ENCODE peak calls at places on chromosomes 5 and 9, in nine cellular contexts. N, E, W, H, A, Y, C, M and Q are unnamed samples.

GRCh38 chr5:74418709-74419108 is 221.8 kb downstream of the ENC1 start:
- DNase-seq in N (no peak), E (peak; percentile 50), W (no peak), H (no peak), A (no peak), Y (no peak), C (no peak), M (no peak), Q (no peak)

GRCh38 chr5:157994271-157994691 is 135.3 kb upstream of the CLINT1 start:
- DNase-seq in N (no peak), E (no peak), W (peak; percentile 95), H (no peak), A (no peak), Y (no peak), C (no peak), M (no peak), Q (no peak)

GRCh38 chr9:131275332-131276106 is 791 bp downstream of the FAM78A start:
- DNase-seq in N (no peak), E (peak; percentile 49), W (no peak), H (no peak), A (no peak), Y (no peak), C (no peak), M (peak; percentile 54), Q (no peak)

GRCh38 chr9:95772320-95773060 is 103.0 kb upstream of the ERCC6L2 start:
- DNase-seq in N (no peak), E (peak; percentile 79), W (peak; percentile 17), H (peak; percentile 78), A (peak; percentile 84), Y (peak; percentile 72), C (peak; percentile 83), M (peak; percentile 30), Q (no peak)

GRCh38 chr9:137540536-137540935 is 9.7 kb downstream of the PNPLA7 start:
- DNase-seq in N (no peak), E (no peak), W (no peak), H (no peak), A (no peak), Y (no peak), C (no peak), M (no peak), Q (no peak)

GRCh38 chr5:157026789-157027424 is 32.0 kb downstream of the HAVCR1 start:
- DNase-seq in N (no peak), E (peak; percentile 20), W (peak; percentile 85), H (no peak), A (no peak), Y (no peak), C (no peak), M (no peak), Q (no peak)

GRCh38 chr5:142821027-142821732 is 51.0 kb downstream of the ARHGAP26 start:
- DNase-seq in N (no peak), E (no peak), W (peak; percentile 44), H (no peak), A (no peak), Y (no peak), C (no peak), M (no peak), Q (no peak)

GRCh38 chr5:92916036-92916435 is 665.0 kb downstream of the NR2F1-AS1 start:
- DNase-seq in N (no peak), E (no peak), W (peak; percentile 56), H (peak; percentile 81), A (peak; percentile 39), Y (peak; percentile 69), C (no peak), M (no peak), Q (no peak)

GRCh38 chr9:129597355-129598088 is 23.4 kb downstream of the C9orf50 start:
- DNase-seq in N (no peak), E (peak; percentile 62), W (peak; percentile 56), H (peak; percentile 76), A (peak; percentile 57), Y (peak; percentile 55), C (no peak), M (peak; percentile 75), Q (peak; percentile 78)

GRCh38 chr5:129063483-129064136 is 30.9 kb upstream of the ISOC1 start:
- DNase-seq in N (no peak), E (no peak), W (no peak), H (peak; percentile 87), A (no peak), Y (peak; percentile 72), C (no peak), M (no peak), Q (no peak)

GRCh38 chr9:16069671-16070586 is 517.1 kb downstream of the CCDC171 start:
- DNase-seq in N (peak; percentile 34), E (no peak), W (no peak), H (peak; percentile 38), A (peak; percentile 24), Y (no peak), C (no peak), M (no peak), Q (no peak)

GRCh38 chr5:143120460-143121134 is 282.9 kb downstream of the NR3C1 start:
- DNase-seq in N (no peak), E (no peak), W (no peak), H (no peak), A (no peak), Y (no peak), C (no peak), M (no peak), Q (no peak)

GRCh38 chr9:107274953-107275422 is 8.1 kb upstream of the RAD23B start:
- DNase-seq in N (peak; percentile 95), E (no peak), W (peak; percentile 88), H (peak; percentile 97), A (peak; percentile 100), Y (peak; percentile 99), C (no peak), M (no peak), Q (no peak)

GRCh38 chr5:68239485-68239884 is 23.9 kb downstream of the PIK3R1 start:
- DNase-seq in N (no peak), E (peak; percentile 77), W (no peak), H (peak; percentile 84), A (peak; percentile 91), Y (peak; percentile 80), C (peak; percentile 96), M (peak; percentile 73), Q (no peak)

GRCh38 chr9:68705636-68706578 is 867 bp downstream of the PIP5K1B start:
- DNase-seq in N (no peak), E (peak; percentile 67), W (no peak), H (peak; percentile 8), A (no peak), Y (no peak), C (no peak), M (peak; percentile 32), Q (peak; percentile 47)

GRCh38 chr5:67880876-67881275 is 334.7 kb upstream of the PIK3R1 start:
- DNase-seq in N (no peak), E (no peak), W (no peak), H (no peak), A (no peak), Y (no peak), C (no peak), M (no peak), Q (no peak)

GRCh38 chr5:134545070-134545868 is 19.8 kb downstream of the JADE2 start:
- DNase-seq in N (no peak), E (peak; percentile 49), W (no peak), H (peak; percentile 89), A (no peak), Y (peak; percentile 85), C (peak; percentile 90), M (peak; percentile 85), Q (no peak)

GRCh38 chr5:149265559-149265958 is 6.1 kb upstream of the AFAP1L1 start:
- DNase-seq in N (no peak), E (no peak), W (peak; percentile 75), H (peak; percentile 81), A (peak; percentile 72), Y (peak; percentile 57), C (no peak), M (no peak), Q (no peak)

GRCh38 chr9:137800196-137801022 is 77.2 kb upstream of the CACNA1B start:
- DNase-seq in N (no peak), E (no peak), W (no peak), H (no peak), A (no peak), Y (no peak), C (no peak), M (no peak), Q (no peak)

GRCh38 chr9:108536836-108537601 is 318.8 kb downstream of the ACTL7B start:
- DNase-seq in N (no peak), E (no peak), W (peak; percentile 65), H (no peak), A (peak; percentile 27), Y (no peak), C (no peak), M (no peak), Q (no peak)
- TF ChIP-seq CTCF in N (no peak), E (no peak), W (no peak), H (no peak), A (no peak), Y (no peak), C (no peak), M (no peak), Q (no peak)

GRCh38 chr5:54904425-54904824 is 81.0 kb downstream of the ESM1 start:
- DNase-seq in N (peak; percentile 34), E (no peak), W (peak; percentile 51), H (peak; percentile 72), A (peak; percentile 74), Y (peak; percentile 76), C (no peak), M (no peak), Q (no peak)
- TF ChIP-seq CTCF in N (peak; percentile 81), E (no peak), W (peak; percentile 61), H (peak; percentile 66), A (peak; percentile 84), Y (peak; percentile 72), C (no peak), M (no peak), Q (peak; percentile 41)

GRCh38 chr5:55551298-55551846 is 16.6 kb upstream of the PLPP1 start:
- DNase-seq in N (no peak), E (no peak), W (no peak), H (no peak), A (no peak), Y (no peak), C (no peak), M (no peak), Q (no peak)

GRCh38 chr5:55551904-55552303 is 17.1 kb upstream of the PLPP1 start:
- DNase-seq in N (no peak), E (no peak), W (no peak), H (no peak), A (no peak), Y (no peak), C (no peak), M (no peak), Q (no peak)

GRCh38 chr5:55547792-55548191 is 13.0 kb upstream of the PLPP1 start:
- DNase-seq in N (no peak), E (no peak), W (no peak), H (no peak), A (no peak), Y (no peak), C (no peak), M (no peak), Q (no peak)

GRCh38 chr5:55544341-55544740 is 9.6 kb upstream of the PLPP1 start:
- DNase-seq in N (no peak), E (no peak), W (peak; percentile 39), H (peak; percentile 20), A (peak; percentile 35), Y (peak; percentile 30), C (no peak), M (no peak), Q (no peak)

GRCh38 chr5:55546991-55547390 is 12.2 kb upstream of the PLPP1 start:
- DNase-seq in N (no peak), E (peak; percentile 29), W (peak; percentile 21), H (no peak), A (no peak), Y (no peak), C (no peak), M (no peak), Q (no peak)
- TF ChIP-seq CTCF in N (no peak), E (no peak), W (no peak), H (no peak), A (no peak), Y (no peak), C (no peak), M (no peak), Q (no peak)

GRCh38 chr5:144332265-144332664 is 161.6 kb downstream of the KCTD16 start:
- DNase-seq in N (no peak), E (no peak), W (peak; percentile 5), H (no peak), A (no peak), Y (no peak), C (no peak), M (no peak), Q (no peak)
- TF ChIP-seq CTCF in N (peak; percentile 17), E (no peak), W (no peak), H (no peak), A (no peak), Y (peak; percentile 5), C (no peak), M (no peak), Q (no peak)